ENCODE peak calls at places on chromosomes 3 and 15, in five cellular contexts. J is ecto neural progenitor cell, V is NCI-H345, E is AG08396, Q is AG09319. D is an unnamed sample.

GRCh38 chr3:111321786-111322185 is 220.2 kb upstream of the CD96 start:
- DNase-seq in V (no peak), J (no peak), Q (no peak), E (no peak), D (peak)

GRCh38 chr15:58396181-58396580 is 35.6 kb upstream of the LIPC start:
- DNase-seq in Q (peak), J (no peak), E (peak), V (no peak), D (no peak)

GRCh38 chr3:55481918-55482495 is 5.1 kb downstream of the WNT5A start:
- DNase-seq in J (peak), E (no peak), Q (no peak), V (no peak), D (no peak)

GRCh38 chr3:24678441-24678865 is 183.8 kb upstream of the THRB start:
- DNase-seq in E (peak), V (no peak), J (no peak), Q (peak), D (no peak)

GRCh38 chr3:13379191-13379830 is 40.8 kb downstream of the NUP210 start:
- DNase-seq in V (no peak), J (no peak), Q (peak), E (peak), D (no peak)

GRCh38 chr3:33420966-33421365 is 19.2 kb downstream of the UBP1 start:
- DNase-seq in V (no peak), E (no peak), J (no peak), Q (no peak), D (no peak)

GRCh38 chr3:87260270-87260669 is 16.1 kb downstream of the POU1F1 start:
- DNase-seq in J (no peak), V (peak), Q (peak), E (peak), D (peak)

GRCh38 chr15:91881551-91882297 is 28.2 kb downstream of the SLCO3A1 start:
- DNase-seq in J (no peak), E (no peak), V (no peak), Q (no peak), D (no peak)

GRCh38 chr3:70963412-70963811 is 620.1 kb downstream of the FOXP1 start:
- DNase-seq in E (no peak), Q (no peak), V (no peak), J (no peak), D (no peak)

GRCh38 chr15:56034514-56034913 is 41.1 kb upstream of the NEDD4 start:
- DNase-seq in Q (no peak), J (no peak), V (no peak), E (no peak), D (no peak)

GRCh38 chr3:159817571-159817970 is 171.1 kb upstream of the IL12A start:
- DNase-seq in J (no peak), V (no peak), Q (no peak), E (no peak), D (no peak)

GRCh38 chr3:189222927-189223706 is 51.3 kb downstream of the TPRG1 start:
- DNase-seq in Q (no peak), E (no peak), J (no peak), V (no peak), D (no peak)

GRCh38 chr3:171867976-171868375 is 24.8 kb downstream of the TMEM212 start:
- DNase-seq in E (no peak), J (no peak), Q (no peak), V (no peak), D (no peak)

GRCh38 chr15:82812994-82813393 is 3.6 kb downstream of the WHAMM start:
- DNase-seq in Q (no peak), J (no peak), E (no peak), V (no peak), D (no peak)

GRCh38 chr3:39934696-39935095 is 125.3 kb downstream of the MYRIP start:
- DNase-seq in E (no peak), Q (no peak), J (no peak), V (no peak), D (no peak)

GRCh38 chr15:65066001-65066634 is 1.7 kb downstream of the RASL12 start:
- DNase-seq in Q (no peak), J (no peak), V (no peak), E (no peak), D (no peak)

GRCh38 chr15:89016549-89017041 is 71.7 kb upstream of the ABHD2 start:
- DNase-seq in Q (no peak), V (no peak), E (no peak), J (no peak), D (no peak)

GRCh38 chr15:35886765-35887164 is 340.8 kb upstream of the DPH6 start:
- DNase-seq in E (no peak), J (no peak), Q (no peak), V (no peak), D (no peak)

GRCh38 chr3:178823556-178824229 is 247.9 kb downstream of the ZMAT3 start:
- DNase-seq in E (no peak), J (no peak), Q (no peak), V (peak), D (peak)

GRCh38 chr3:13012228-13012691 is 61.0 kb downstream of the IQSEC1 start:
- DNase-seq in J (no peak), V (no peak), Q (no peak), E (no peak), D (peak)

GRCh38 chr15:97884513-97885131 is 75.9 kb upstream of the ARRDC4 start:
- DNase-seq in Q (no peak), J (no peak), E (no peak), V (no peak), D (no peak)